ENCODE peak calls at places on chromosomes 3 and 15, in eight cellular contexts. X is Peyer's patch; V is activated T-cell treated with anti-CD3 and anti-CD28 coated beads for 1 hour; E is NCI-H69; D is HEK293T; M is NCI-H1417; S is H54; I is stimulated activated naive B cell treated with anti-CD40 and anti-IgM and Interleukin-4, amounts not matched to agents 10 μg/mL and 1 μg/mL and 100 μg/mL, for 72 hours. F is an unnamed sample.

GRCh38 chr3:102235679-102236078 is 199.1 kb upstream of the ZPLD1 start:
- DNase-seq in X (no peak), V (no peak), E (peak), D (no peak), M (peak), S (no peak), I (no peak), F (peak)

GRCh38 chr3:120793601-120794000 is 51.1 kb downstream of the GTF2E1 start:
- DNase-seq in X (no peak), V (no peak), E (no peak), D (no peak), M (no peak), S (no peak), I (no peak), F (no peak)

GRCh38 chr3:49454457-49454856 is 15.6 kb upstream of the DAG1 start:
- DNase-seq in X (no peak), V (no peak), E (peak), D (no peak), M (no peak), S (no peak), I (no peak), F (no peak)

GRCh38 chr15:49823987-49824538 is 203.2 kb downstream of the DTWD1 start:
- DNase-seq in X (no peak), V (no peak), E (no peak), D (no peak), M (no peak), S (no peak), I (no peak), F (no peak)

GRCh38 chr3:160478338-160478737 is 28.8 kb upstream of the TRIM59 start:
- DNase-seq in X (no peak), V (no peak), E (no peak), D (no peak), M (no peak), S (no peak), I (no peak), F (no peak)

GRCh38 chr3:23840521-23840920 is 34.8 kb downstream of the UBE2E1 start:
- DNase-seq in X (no peak), V (no peak), E (no peak), D (peak), M (peak), S (no peak), I (no peak), F (no peak)

GRCh38 chr3:25045291-25045690 is 382.8 kb upstream of the RARB start:
- DNase-seq in X (no peak), V (no peak), E (peak), D (no peak), M (no peak), S (no peak), I (no peak), F (no peak)

GRCh38 chr15:68113273-68113672 is 59.2 kb downstream of the PIAS1 start:
- DNase-seq in X (no peak), V (no peak), E (peak), D (no peak), M (no peak), S (no peak), I (no peak), F (no peak)

GRCh38 chr3:182500294-182500693 is 293.0 kb upstream of the ATP11B start:
- DNase-seq in X (no peak), V (no peak), E (peak), D (no peak), M (no peak), S (no peak), I (no peak), F (no peak)